ENCODE peak calls at places on chromosome 22, in four cellular contexts. D, N, Y and Q are unnamed samples.

GRCh38 chr22:46057762-46058420 is 80.9 kb upstream of the WNT7B start:
- DNase-seq in D (peak; percentile 90), N (peak; percentile 65), Y (no peak), Q (no peak)

GRCh38 chr22:30308518-30309230 is 18.1 kb downstream of the TBC1D10A start:
- DNase-seq in D (no peak), N (no peak), Y (no peak), Q (no peak)

GRCh38 chr22:46931414-46931813 is 169.0 kb downstream of the TBC1D22A start:
- DNase-seq in N (peak; percentile 24), Y (no peak), D (no peak), Q (no peak)

GRCh38 chr22:38770257-38770949 is 14.6 kb upstream of the SUN2 start:
- DNase-seq in D (no peak), Y (no peak), N (no peak), Q (no peak)

GRCh38 chr22:19723165-19723989 is at the start of gene GP1BB:
- DNase-seq in N (peak; percentile 13), D (no peak), Y (peak; percentile 13), Q (no peak)

GRCh38 chr22:38984224-38984623 is 2.1 kb downstream of the APOBEC3B start:
- DNase-seq in D (no peak), N (no peak), Y (no peak), Q (no peak)

GRCh38 chr22:19463491-19464469 is 15.2 kb downstream of the UFD1 start:
- DNase-seq in Y (no peak), D (no peak), N (peak; percentile 9), Q (no peak)

GRCh38 chr22:23137905-23138520 is 3.8 kb downstream of the RSPH14 start:
- DNase-seq in D (no peak), N (peak; percentile 13), Y (no peak), Q (no peak)

GRCh38 chr22:17970205-17970708 is 54.1 kb downstream of the MICAL3 start:
- DNase-seq in N (peak; percentile 45), D (peak; percentile 45), Y (no peak), Q (no peak)

GRCh38 chr22:35257321-35258143 is at the start of gene HMGXB4:
- DNase-seq in Y (peak; percentile 72), N (peak; percentile 89), D (peak; percentile 96), Q (peak; percentile 80)

GRCh38 chr22:44261164-44261860 is 51.4 kb downstream of the SHISAL1 start:
- DNase-seq in D (no peak), N (no peak), Y (no peak), Q (no peak)

GRCh38 chr22:24189249-24190158 is 8.2 kb downstream of the SUSD2 start:
- DNase-seq in Y (peak; percentile 26), N (peak; percentile 50), D (peak; percentile 59), Q (no peak)

GRCh38 chr22:49904040-49904369 is 14.2 kb downstream of the ALG12 start:
- DNase-seq in N (no peak), D (no peak), Y (no peak), Q (no peak)

GRCh38 chr22:42283288-42284229 is 13.1 kb upstream of the TCF20 start:
- DNase-seq in Y (no peak), D (peak; percentile 39), N (no peak), Q (no peak)

GRCh38 chr22:47054231-47055072 is 292.0 kb downstream of the TBC1D22A start:
- DNase-seq in Y (no peak), N (no peak), D (no peak), Q (no peak)